ENCODE peak calls at places on chromosomes 11 and 22, in eight cellular contexts. X, C, B, S, L, F, M and Z are unnamed samples. For H3K4me1 and H3K27me3, the result is how much of the 10 kb centered on the place peaks cover.

GRCh38 chr22:19723990-19724827 is 870 bp downstream of the GP1BB start:
- DNase-seq in X (no peak), C (no peak), B (no peak), S (no peak), L (peak), F (peak), M (no peak), Z (peak)

GRCh38 chr11:69841859-69842698 is 22.9 kb upstream of the FGF3 start:
- DNase-seq in X (peak), C (peak), B (no peak), S (no peak), L (no peak), F (no peak), M (no peak), Z (no peak)

GRCh38 chr11:58575377-58576020 is at the start of gene LPXN:
- DNase-seq in X (no peak), C (no peak), B (no peak), S (no peak), L (peak), F (peak), M (no peak), Z (peak)

GRCh38 chr11:17991799-17992433 is 20.9 kb downstream of the SERGEF start:
- DNase-seq in X (peak), C (no peak), B (no peak), S (no peak), L (peak), F (peak), M (no peak), Z (no peak)

GRCh38 chr11:111460340-111460739 is 51.8 kb downstream of the BTG4 start:
- DNase-seq in X (no peak), C (no peak), B (no peak), S (no peak), L (no peak), F (no peak), M (no peak), Z (no peak)

GRCh38 chr11:46242462-46242960 is 35.0 kb upstream of the CREB3L1 start:
- DNase-seq in X (no peak), C (no peak), B (no peak), S (no peak), L (no peak), F (no peak), M (no peak), Z (no peak)

GRCh38 chr22:26442086-26442756 is 13.2 kb downstream of the ASPHD2 start:
- DNase-seq in X (no peak), C (no peak), B (no peak), S (no peak), L (no peak), F (no peak), M (no peak), Z (peak)

GRCh38 chr11:57402188-57403066 is 12.0 kb upstream of the PRG2 start:
- DNase-seq in X (peak), C (no peak), B (no peak), S (no peak), L (peak), F (no peak), M (no peak), Z (no peak)

GRCh38 chr11:96781082-96781481 is 391.3 kb downstream of the JRKL start:
- DNase-seq in X (no peak), C (no peak), B (no peak), S (no peak), L (peak), F (peak), M (no peak), Z (no peak)

GRCh38 chr22:40261783-40262182 is 84.1 kb downstream of the TNRC6B start:
- DNase-seq in X (no peak), C (no peak), B (peak), S (no peak), L (no peak), F (no peak), M (no peak), Z (no peak)

GRCh38 chr11:64104632-64105031 is 61.3 kb downstream of the MACROD1 start:
- DNase-seq in X (no peak), C (no peak), B (no peak), S (no peak), L (no peak), F (no peak), M (no peak), Z (no peak)

GRCh38 chr11:2517016-2517385 is 72.2 kb downstream of the KCNQ1 start:
- DNase-seq in X (no peak), C (peak), B (peak), S (peak), L (no peak), F (no peak), M (peak), Z (no peak)

GRCh38 chr11:84163115-84163514 is 876.9 kb upstream of the CCDC90B start:
- DNase-seq in X (no peak), C (no peak), B (no peak), S (no peak), L (no peak), F (no peak), M (no peak), Z (no peak)

GRCh38 chr11:134463716-134464115 is 51.7 kb upstream of the B3GAT1 start:
- DNase-seq in X (no peak), C (no peak), B (no peak), S (no peak), L (no peak), F (no peak), M (no peak), Z (no peak)

GRCh38 chr22:46029574-46030200 is 52.7 kb upstream of the WNT7B start:
- DNase-seq in X (no peak), C (peak), B (peak), S (no peak), L (no peak), F (no peak), M (peak), Z (no peak)

GRCh38 chr11:61460474-61460881 is 30.6 kb downstream of the SDHAF2 start:
- DNase-seq in X (no peak), C (no peak), B (no peak), S (peak), L (peak), F (peak), M (peak), Z (no peak)

GRCh38 chr11:113994077-113994954 is 19.4 kb downstream of the HTR3A start:
- DNase-seq in X (no peak), C (peak), B (no peak), S (no peak), L (no peak), F (no peak), M (no peak), Z (no peak)

GRCh38 chr11:27347361-27347760 is 15.7 kb downstream of the CCDC34 start:
- DNase-seq in X (no peak), C (no peak), B (no peak), S (no peak), L (no peak), F (no peak), M (no peak), Z (no peak)

GRCh38 chr11:134033696-134034491 is 35.0 kb upstream of the JAM3 start:
- DNase-seq in X (peak), C (peak), B (peak), S (peak), L (peak), F (peak), M (peak), Z (peak)

GRCh38 chr22:27251563-27251962 is 550.0 kb downstream of the MN1 start:
- DNase-seq in X (no peak), C (no peak), B (peak), S (no peak), L (no peak), F (no peak), M (no peak), Z (no peak)

GRCh38 chr11:81772161-81772560 is 961.5 kb downstream of the FAM181B start:
- DNase-seq in X (no peak), C (no peak), B (no peak), S (no peak), L (peak), F (peak), M (no peak), Z (peak)

GRCh38 chr11:35815556-35816315 is 128.1 kb upstream of the LDLRAD3 start:
- DNase-seq in X (no peak), C (no peak), B (no peak), S (no peak), L (peak), F (no peak), M (no peak), Z (no peak)

GRCh38 chr11:43685483-43685882 is 4.9 kb downstream of the HSD17B12 start:
- DNase-seq in X (no peak), C (no peak), B (no peak), S (no peak), L (no peak), F (no peak), M (no peak), Z (no peak)

GRCh38 chr11:117824571-117825537 is at the start of gene FXYD2:
- DNase-seq in X (no peak), C (peak), B (peak), S (peak), L (no peak), F (no peak), M (peak), Z (peak)

GRCh38 chr11:114257621-114258558 is 38.3 kb upstream of the NNMT start:
- DNase-seq in X (no peak), C (peak), B (peak), S (peak), L (no peak), F (no peak), M (peak), Z (no peak)

GRCh38 chr11:35272391-35272821 is 133.4 kb downstream of the CD44 start:
- DNase-seq in X (no peak), C (no peak), B (no peak), S (no peak), L (no peak), F (no peak), M (no peak), Z (no peak)

GRCh38 chr11:94732617-94733292 is 35.4 kb upstream of the AMOTL1 start:
- DNase-seq in X (no peak), C (no peak), B (no peak), S (peak), L (peak), F (peak), M (peak), Z (peak)

GRCh38 chr11:122756417-122756816 is 81.9 kb upstream of the CRTAM start:
- DNase-seq in X (no peak), C (peak), B (no peak), S (no peak), L (no peak), F (no peak), M (peak), Z (no peak)

GRCh38 chr11:129861702-129862107 is 33.7 kb downstream of the NFRKB start:
- DNase-seq in X (peak), C (no peak), B (peak), S (no peak), L (peak), F (peak), M (peak), Z (peak)

GRCh38 chr11:117456027-117456720 is 128.5 kb downstream of the CEP164 start:
- DNase-seq in X (no peak), C (no peak), B (no peak), S (no peak), L (no peak), F (no peak), M (no peak), Z (no peak)

GRCh38 chr11:45939836-45940235 is 17.4 kb downstream of the LARGE2 start:
- DNase-seq in X (no peak), C (no peak), B (no peak), S (no peak), L (no peak), F (no peak), M (no peak), Z (no peak)

GRCh38 chr11:102637731-102638130 is 12.6 kb upstream of the MMP20 start:
- DNase-seq in X (no peak), C (no peak), B (no peak), S (no peak), L (no peak), F (no peak), M (no peak), Z (no peak)

GRCh38 chr22:26763633-26764295 is 106.4 kb downstream of the MIAT start:
- DNase-seq in X (no peak), C (no peak), B (no peak), S (no peak), L (peak), F (peak), M (no peak), Z (peak)

GRCh38 chr11:122285021-122285420 is 169.0 kb upstream of the BLID start:
- DNase-seq in X (no peak), C (no peak), B (no peak), S (no peak), L (no peak), F (no peak), M (no peak), Z (no peak)

GRCh38 chr22:19942886-19943664 is 1.5 kb upstream of the TXNRD2 start:
- DNase-seq in X (no peak), C (no peak), B (no peak), S (no peak), L (peak), F (peak), M (no peak), Z (peak)

DNA sequence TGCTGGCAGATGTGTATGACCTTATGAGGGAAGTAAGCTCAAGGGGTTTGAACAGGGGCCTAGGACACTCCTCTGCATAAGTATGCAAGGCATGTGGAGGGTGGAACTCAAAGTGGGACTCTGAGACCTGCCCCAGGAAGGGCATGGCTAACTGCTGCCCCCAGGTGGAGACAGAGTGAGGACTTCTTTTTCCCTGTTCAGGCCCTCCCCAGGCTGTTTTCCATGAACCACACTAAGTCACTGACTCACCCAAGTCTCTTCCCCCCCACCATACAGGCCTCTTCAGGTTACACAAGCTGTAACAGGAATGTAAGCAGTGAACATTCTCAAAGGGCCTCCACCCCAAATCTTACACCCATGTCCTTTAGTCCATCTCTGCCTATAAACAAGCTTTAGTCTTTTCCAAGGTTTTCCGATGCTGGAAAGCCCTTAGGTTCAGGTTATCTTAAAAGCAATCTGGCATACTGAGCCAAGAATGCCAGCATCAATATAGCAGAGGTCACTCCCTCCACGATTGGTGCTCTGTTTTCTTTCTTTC is 13.1 kb downstream of the EEF1G start:
- DNase-seq in X (peak), C (peak), B (peak), S (peak), L (peak), F (peak), M (peak), Z (peak)
- H3K4me1 ChIP-seq in X (half or more), C (half or more), B (under half), S (under half), L (under half), F (under half), M (under half), Z (under half)

GRCh38 chr11:31804439-31805036 is 6.6 kb downstream of the PAX6 start:
- DNase-seq in X (no peak), C (peak), B (no peak), S (peak), L (peak), F (peak), M (no peak), Z (no peak)
- H3K27me3 ChIP-seq in X (under half), C (half or more), B (half or more), S (half or more), L (half or more), F (half or more), M (half or more), Z (half or more)

GRCh38 chr11:67266424-67267187 is at the start of gene GRK2:
- DNase-seq in X (no peak), C (peak), B (peak), S (peak), L (peak), F (no peak), M (no peak), Z (no peak)
- H3K27ac ChIP-seq in X (peak), C (peak), B (peak), S (peak), L (peak), F (no peak), M (peak), Z (no peak)

DNA sequence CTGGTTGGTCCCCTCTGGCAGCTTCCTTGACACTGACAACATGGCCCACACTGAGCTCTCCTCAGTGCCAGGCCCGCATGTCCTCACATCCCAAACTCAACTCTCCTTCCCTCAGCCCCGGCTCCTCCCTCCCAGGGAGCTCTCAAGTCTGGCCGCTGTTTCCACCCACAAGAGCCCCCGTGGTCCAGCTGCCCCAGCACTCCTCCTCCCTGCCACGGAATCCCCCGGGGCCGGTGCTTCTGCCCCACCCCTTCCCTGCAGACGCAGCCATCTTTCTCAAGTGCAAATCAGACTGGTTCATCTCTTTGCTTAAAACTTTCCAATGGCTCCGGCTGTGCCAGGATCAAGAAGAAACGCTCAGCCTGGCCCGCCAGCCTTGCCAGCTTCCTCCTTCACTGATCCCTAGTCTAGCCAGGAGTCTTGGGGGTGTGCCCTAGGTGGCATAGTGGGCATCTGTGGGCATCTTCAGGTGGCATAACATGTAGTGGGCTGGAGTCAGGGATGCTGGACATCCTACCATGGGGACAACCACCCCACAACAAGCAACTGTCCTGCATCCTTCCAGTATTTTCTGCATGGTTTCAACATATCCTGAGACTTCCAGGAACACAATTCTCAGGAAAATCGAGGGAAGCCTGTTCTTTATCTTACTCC is 22.3 kb upstream of the RASL10A start:
- DNase-seq in X (no peak), C (no peak), B (no peak), S (no peak), L (no peak), F (no peak), M (no peak), Z (no peak)
- H3K4me1 ChIP-seq in X (under half), C (under half), B (under half), S (under half), L (under half), F (under half), M (under half), Z (under half)

GRCh38 chr11:124753207-124753606 is 1.2 kb upstream of the VSIG2 start:
- DNase-seq in X (no peak), C (no peak), B (no peak), S (no peak), L (no peak), F (no peak), M (no peak), Z (no peak)

GRCh38 chr11:124754710-124755109 is 2.7 kb upstream of the VSIG2 start:
- DNase-seq in X (no peak), C (no peak), B (no peak), S (no peak), L (no peak), F (no peak), M (no peak), Z (no peak)

GRCh38 chr11:124752471-124753100 is 531 bp upstream of the VSIG2 start:
- DNase-seq in X (no peak), C (no peak), B (no peak), S (no peak), L (no peak), F (no peak), M (no peak), Z (no peak)

GRCh38 chr11:124754309-124754708 is 2.3 kb upstream of the VSIG2 start:
- DNase-seq in X (no peak), C (no peak), B (no peak), S (no peak), L (no peak), F (no peak), M (no peak), Z (no peak)

GRCh38 chr11:124753624-124754023 is 1.6 kb upstream of the VSIG2 start:
- DNase-seq in X (no peak), C (no peak), B (no peak), S (no peak), L (no peak), F (no peak), M (no peak), Z (no peak)
- H3K27me3 ChIP-seq in X (under half), C (under half), B (under half), S (under half), L (under half), F (under half), M (half or more), Z (half or more)

GRCh38 chr11:47571012-47571729 is 5.8 kb downstream of the PTPMT1 start:
- DNase-seq in X (no peak), C (peak), B (no peak), S (no peak), L (no peak), F (no peak), M (no peak), Z (no peak)

GRCh38 chr11:47571895-47572294 is 6.5 kb downstream of the PTPMT1 start:
- DNase-seq in X (no peak), C (no peak), B (no peak), S (no peak), L (peak), F (peak), M (no peak), Z (peak)

GRCh38 chr11:47569646-47570045 is 4.2 kb downstream of the PTPMT1 start:
- DNase-seq in X (no peak), C (peak), B (no peak), S (no peak), L (no peak), F (no peak), M (no peak), Z (no peak)

GRCh38 chr11:47572715-47573255 is 6.0 kb downstream of the KBTBD4 start:
- DNase-seq in X (no peak), C (no peak), B (no peak), S (peak), L (no peak), F (no peak), M (no peak), Z (no peak)

GRCh38 chr11:47573321-47573720 is 5.4 kb downstream of the KBTBD4 start:
- DNase-seq in X (no peak), C (peak), B (no peak), S (peak), L (no peak), F (no peak), M (peak), Z (no peak)
- H3K27ac ChIP-seq in X (no peak), C (no peak), B (no peak), S (no peak), L (no peak), F (no peak), M (peak), Z (no peak)

GRCh38 chr22:37181681-37182080 is 6.4 kb downstream of the C1QTNF6 start:
- DNase-seq in X (no peak), C (no peak), B (no peak), S (no peak), L (no peak), F (no peak), M (no peak), Z (no peak)
- H3K4me1 ChIP-seq in X (under half), C (half or more), B (under half), S (under half), L (under half), F (under half), M (half or more), Z (under half)

GRCh38 chr11:125902927-125903752 is at the start of gene PUS3:
- DNase-seq in X (peak), C (peak), B (peak), S (peak), L (peak), F (peak), M (peak), Z (peak)

GRCh38 chr11:125903753-125904659 is at the start of gene DDX25:
- DNase-seq in X (no peak), C (peak), B (peak), S (no peak), L (no peak), F (no peak), M (no peak), Z (peak)

GRCh38 chr11:125902315-125902926 is 585 bp downstream of the PUS3 start:
- DNase-seq in X (no peak), C (no peak), B (no peak), S (no peak), L (no peak), F (no peak), M (no peak), Z (peak)

GRCh38 chr11:125901872-125902271 is 1.1 kb downstream of the PUS3 start:
- DNase-seq in X (no peak), C (no peak), B (no peak), S (no peak), L (no peak), F (no peak), M (no peak), Z (no peak)

DNA sequence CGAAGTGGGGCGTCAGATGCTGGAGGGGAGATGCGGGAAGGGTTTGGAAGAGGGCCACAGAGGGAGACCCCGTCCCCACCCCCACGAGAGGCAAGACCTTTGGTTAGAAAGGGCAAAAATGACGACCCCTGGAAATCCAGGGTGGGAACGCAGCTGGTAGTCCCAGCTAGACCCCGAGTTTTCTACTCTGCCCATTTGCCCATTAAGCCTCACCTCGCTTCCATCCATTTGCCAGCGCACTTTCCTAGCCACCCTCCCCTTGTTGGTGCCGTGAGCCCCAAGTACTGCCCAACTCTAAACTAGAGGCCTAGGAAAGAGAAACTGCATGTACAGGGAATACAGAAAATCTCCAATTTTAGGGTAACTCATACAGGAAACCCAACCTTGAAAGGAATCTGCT is 370 bp downstream of the DDX25 start:
- DNase-seq in X (no peak), C (no peak), B (no peak), S (no peak), L (no peak), F (no peak), M (no peak), Z (no peak)
- H3K27me3 ChIP-seq in X (under half), C (under half), B (under half), S (under half), L (under half), F (under half), M (under half), Z (half or more)